ENCODE peak calls at places on chromosomes 16 and 17, in seven cellular contexts. E is adrenal gland, R is uterus, G is cardiac muscle cell, T is psoas muscle, O is AG04450, A is lung. C is an unnamed sample.

GRCh38 chr17:43556292-43556691 is 10.2 kb upstream of the ETV4 start:
- DNase-seq in E (peak), R (peak), G (no peak), T (peak), O (no peak), A (peak), C (no peak)

GRCh38 chr17:44807093-44807816 is 22.8 kb downstream of the GJC1 start:
- DNase-seq in E (no peak), R (no peak), G (no peak), T (no peak), O (no peak), A (no peak), C (no peak)

GRCh38 chr17:32899240-32900013 is 22.5 kb upstream of the MYO1D start:
- DNase-seq in E (no peak), R (no peak), G (peak), T (no peak), O (no peak), A (peak), C (no peak)

GRCh38 chr17:27463235-27463677 is 7.0 kb downstream of the KSR1 start:
- DNase-seq in E (no peak), R (no peak), G (no peak), T (no peak), O (no peak), A (no peak), C (peak)

GRCh38 chr17:77002103-77003045 is 134.2 kb downstream of the MGAT5B start:
- DNase-seq in E (no peak), R (no peak), G (no peak), T (no peak), O (peak), A (no peak), C (peak)

GRCh38 chr16:48384305-48384981 is 770 bp downstream of the SIAH1 start:
- DNase-seq in E (peak), R (peak), G (peak), T (peak), O (no peak), A (no peak), C (no peak)

GRCh38 chr17:14604920-14605599 is 304.2 kb downstream of the HS3ST3B1 start:
- DNase-seq in E (peak), R (no peak), G (no peak), T (peak), O (no peak), A (peak), C (no peak)

GRCh38 chr17:78925234-78925633 is at the start of gene TIMP2:
- DNase-seq in E (peak), R (peak), G (peak), T (peak), O (peak), A (peak), C (peak)

DNA sequence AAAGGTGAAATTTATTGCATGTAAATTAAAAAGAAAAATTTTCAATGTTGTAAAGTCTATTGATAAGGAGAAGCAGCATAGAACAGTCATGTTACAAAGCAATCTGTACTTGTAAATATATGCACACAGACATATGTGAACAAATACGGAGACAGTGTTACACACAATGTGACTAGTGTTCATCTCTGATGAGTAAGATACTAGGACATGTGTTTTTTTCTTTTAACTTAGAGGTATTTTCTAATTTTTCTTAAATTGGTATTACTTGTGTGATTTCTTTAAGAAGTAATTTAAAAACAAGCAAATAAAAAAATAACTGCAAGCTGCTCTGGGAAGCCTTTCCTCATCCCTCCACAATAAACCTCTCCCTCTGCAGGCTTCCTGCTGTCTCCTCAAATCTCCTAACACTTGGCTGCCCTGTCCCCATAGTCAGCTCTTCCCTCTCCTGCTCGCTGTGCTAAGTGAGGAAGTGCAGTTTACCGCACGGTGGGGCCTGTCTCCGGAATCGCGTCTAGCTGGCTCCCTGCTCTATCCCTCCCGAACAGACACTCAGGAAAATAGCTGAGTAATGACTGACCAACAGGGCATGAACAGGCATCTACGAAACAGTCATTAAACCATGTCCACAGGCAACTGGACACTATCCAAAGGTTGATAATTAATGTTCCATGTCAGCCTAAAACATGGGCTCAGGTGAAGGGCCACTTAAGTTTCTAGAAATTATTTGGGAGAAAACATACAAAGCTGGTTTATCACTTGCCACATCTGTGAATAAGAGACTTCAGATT is 35.9 kb downstream of the CMTM4 start:
- DNase-seq in E (peak), R (peak), G (peak), T (peak), O (peak), A (peak), C (peak)
- TF ChIP-seq CTCF in E (peak), R (peak), G (peak), T (peak), O (peak), A (no peak), C (peak)

GRCh38 chr16:16093625-16094332 is 129.5 kb downstream of the ABCC6 start:
- DNase-seq in E (no peak), R (no peak), G (no peak), T (no peak), O (no peak), A (no peak), C (no peak)

GRCh38 chr16:16099320-16099719 is 124.0 kb downstream of the ABCC6 start:
- DNase-seq in E (no peak), R (no peak), G (no peak), T (no peak), O (no peak), A (no peak), C (no peak)

GRCh38 chr16:16096858-16097213 is 126.5 kb downstream of the ABCC6 start:
- DNase-seq in E (no peak), R (no peak), G (no peak), T (no peak), O (no peak), A (no peak), C (no peak)

GRCh38 chr16:16095646-16096045 is 127.6 kb downstream of the ABCC6 start:
- DNase-seq in E (no peak), R (no peak), G (no peak), T (no peak), O (no peak), A (no peak), C (no peak)

DNA sequence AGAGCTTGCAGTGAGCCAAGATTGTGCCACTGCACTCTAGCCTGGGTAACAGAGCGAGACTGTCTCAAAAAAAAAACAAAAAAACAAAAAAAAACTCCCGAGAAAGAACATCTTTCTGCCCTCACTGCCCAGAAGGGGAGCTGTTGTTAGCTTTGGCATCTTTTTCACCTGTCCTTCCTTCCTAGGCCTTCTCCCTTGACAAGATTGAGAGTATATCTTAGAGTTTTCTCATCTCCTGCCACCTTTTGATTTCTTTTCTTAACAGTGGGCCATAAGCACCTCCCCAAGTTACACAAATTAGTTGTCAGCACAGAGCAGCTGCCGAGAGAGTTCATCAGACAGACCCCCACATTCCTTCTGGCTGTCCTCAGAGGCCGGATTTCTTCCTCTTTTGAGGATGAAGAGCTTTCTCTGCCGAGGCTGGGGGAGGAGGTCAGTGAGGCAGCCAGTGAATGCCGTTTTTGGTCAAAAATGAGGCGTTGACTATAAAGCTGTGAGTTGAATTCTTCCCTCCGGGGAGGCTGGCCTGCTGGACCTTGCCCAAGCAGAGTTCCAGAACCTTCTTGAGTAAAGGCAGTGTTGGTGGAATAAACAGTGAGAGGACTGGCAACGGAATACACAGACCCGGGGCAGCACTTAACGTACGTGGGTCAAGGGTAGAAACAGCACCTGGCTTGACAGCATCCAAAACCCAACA is 127.0 kb downstream of the ABCC6 start:
- DNase-seq in E (peak), R (peak), G (no peak), T (peak), O (peak), A (peak), C (no peak)
- H3K4me3 ChIP-seq in E (no peak), R (no peak), G (no peak), T (no peak), O (no peak), A (no peak), C (no peak)

GRCh38 chr16:74726736-74727135 is 26.1 kb upstream of the MLKL start:
- DNase-seq in E (no peak), R (no peak), G (no peak), T (no peak), O (no peak), A (no peak), C (no peak)

GRCh38 chr16:74723224-74723623 is 22.6 kb upstream of the MLKL start:
- DNase-seq in E (no peak), R (no peak), G (no peak), T (no peak), O (no peak), A (no peak), C (no peak)

GRCh38 chr16:74726056-74726455 is 25.4 kb upstream of the MLKL start:
- DNase-seq in E (no peak), R (no peak), G (no peak), T (no peak), O (no peak), A (no peak), C (no peak)

GRCh38 chr16:74725641-74726040 is 25.0 kb upstream of the MLKL start:
- DNase-seq in E (no peak), R (no peak), G (no peak), T (no peak), O (no peak), A (no peak), C (no peak)

DNA sequence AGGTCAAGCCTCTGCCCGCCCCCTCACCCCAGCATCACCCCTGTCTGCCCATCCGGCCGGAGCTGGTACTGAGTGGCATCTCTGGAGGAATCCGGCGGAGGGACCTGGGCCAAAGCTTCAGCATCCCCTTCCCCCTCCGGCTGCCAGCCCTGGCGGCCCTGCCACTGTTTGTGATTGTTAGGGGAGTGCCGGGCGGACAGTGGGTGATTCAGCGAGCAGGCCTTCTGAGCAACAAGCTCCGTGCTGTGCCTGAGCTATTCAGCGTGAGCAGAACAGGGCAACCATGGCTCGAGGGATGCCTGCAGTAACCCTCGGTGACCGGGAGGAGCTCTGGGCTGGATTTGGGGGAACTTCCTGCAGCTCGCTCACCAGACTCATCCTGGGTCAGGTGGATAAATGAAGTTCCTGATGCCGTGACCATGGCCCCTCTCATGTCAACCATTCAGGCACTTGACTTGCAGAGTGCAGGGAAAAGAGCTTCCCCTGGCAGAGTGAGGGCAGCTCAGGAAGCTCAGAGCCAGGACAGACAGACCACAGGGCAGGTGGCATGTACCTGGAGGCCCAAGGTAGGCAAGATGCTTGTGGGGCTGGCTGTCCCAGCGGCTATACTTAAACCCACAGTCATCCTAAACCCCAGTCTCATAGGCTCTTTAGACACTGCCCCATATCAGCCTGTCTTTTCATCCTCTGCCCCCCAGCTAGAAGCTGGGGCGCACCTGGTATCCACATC is 24.3 kb upstream of the MLKL start:
- DNase-seq in E (peak), R (no peak), G (no peak), T (no peak), O (peak), A (no peak), C (peak)
- TF ChIP-seq CTCF in E (no peak), R (no peak), G (peak), T (no peak), O (peak), A (no peak), C (peak)

GRCh38 chr17:82094931-82095776 is 2.9 kb downstream of the FASN start:
- DNase-seq in E (no peak), R (no peak), G (no peak), T (peak), O (no peak), A (no peak), C (no peak)
- H3K4me3 ChIP-seq in E (no peak), R (no peak), G (no peak), T (peak), O (no peak), A (no peak), C (peak)

GRCh38 chr16:12252616-12253015 is 276.1 kb downstream of the SNX29 start:
- DNase-seq in E (no peak), R (no peak), G (no peak), T (no peak), O (no peak), A (no peak), C (no peak)
- TF ChIP-seq CTCF in E (no peak), R (no peak), G (no peak), T (no peak), O (no peak), A (no peak), C (no peak)

DNA sequence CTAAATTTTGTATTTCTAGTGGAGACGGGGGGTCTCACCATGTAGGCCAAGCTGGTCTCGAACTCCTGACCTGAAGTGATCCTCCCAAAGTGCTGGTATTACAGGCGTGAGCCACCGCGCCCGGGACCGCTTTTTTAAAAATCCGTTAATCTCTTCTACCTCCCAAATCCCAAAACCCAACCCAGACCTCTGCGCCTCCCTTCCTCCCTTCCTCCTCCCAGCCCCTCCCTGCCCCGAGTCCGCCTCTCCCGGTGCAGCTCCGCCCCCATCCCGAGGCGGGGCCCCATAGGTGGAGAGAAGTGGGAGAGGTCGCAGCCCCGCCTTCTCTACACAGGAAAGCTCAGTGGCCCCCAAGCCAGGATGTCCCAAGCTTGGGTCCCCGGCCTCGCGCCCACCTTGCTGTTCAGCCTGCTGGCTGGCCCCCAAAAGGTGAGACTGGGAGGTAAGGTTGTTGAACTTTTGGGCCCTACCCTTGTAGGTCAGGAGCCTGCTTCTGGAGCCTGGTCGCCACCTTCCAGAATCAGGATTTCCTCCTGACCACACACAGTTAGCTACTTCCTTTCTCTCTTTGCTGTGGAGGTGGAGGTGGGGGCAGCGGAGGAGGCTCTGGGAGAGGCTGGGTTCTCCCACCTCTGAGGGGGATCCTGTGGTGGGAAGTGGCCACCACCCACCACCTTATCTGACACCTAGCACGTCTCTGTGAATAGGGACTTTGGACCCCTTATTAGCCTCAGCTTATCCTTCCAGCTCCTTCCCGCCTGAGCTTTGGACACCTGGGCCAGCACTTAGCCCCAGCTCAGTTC is at the start of gene TMEM92:
- DNase-seq in E (no peak), R (peak), G (peak), T (no peak), O (no peak), A (peak), C (no peak)
- H3K4me3 ChIP-seq in E (no peak), R (no peak), G (peak), T (peak), O (peak), A (no peak), C (peak)

GRCh38 chr17:81667754-81668153 is 1.2 kb downstream of the CCDC137 start:
- DNase-seq in E (no peak), R (no peak), G (no peak), T (no peak), O (no peak), A (no peak), C (no peak)
- TF ChIP-seq CTCF in E (no peak), R (no peak), G (no peak), T (no peak), O (no peak), A (no peak), C (no peak)

DNA sequence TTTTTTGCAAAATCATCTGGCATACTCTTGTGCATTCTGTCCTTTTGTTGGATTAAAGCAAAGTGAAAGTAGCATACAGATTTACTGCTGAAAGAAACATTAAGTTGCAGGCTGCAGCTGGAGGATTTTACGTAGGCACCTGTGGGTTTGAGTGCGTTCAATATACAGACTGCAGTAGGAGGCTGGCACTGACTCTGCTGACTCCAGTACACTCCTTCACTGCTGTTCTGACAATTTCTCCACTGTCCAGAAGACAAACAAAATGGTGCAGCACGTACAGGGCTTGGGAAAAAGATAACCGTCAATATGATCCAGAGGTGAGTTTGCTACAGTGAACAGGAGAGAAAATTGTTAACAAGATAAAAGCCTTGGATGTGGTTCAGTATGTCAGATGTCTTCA is 73.3 kb downstream of the TANC2 start:
- DNase-seq in E (no peak), R (no peak), G (no peak), T (no peak), O (no peak), A (no peak), C (no peak)
- H3K4me3 ChIP-seq in E (no peak), R (no peak), G (no peak), T (no peak), O (peak), A (no peak), C (no peak)